ENCODE peak calls at places on chromosomes 5 and 9, in five cellular contexts. T is psoas muscle, B is mesenteric fat pad, X is left lobe of liver, L is fibroblast of the aortic adventitia. O is an unnamed sample.

GRCh38 chr9:129665008-129665771 is at the start of gene PRRX2:
- DNase-seq in T (peak), B (no peak), X (no peak), L (peak), O (no peak)

GRCh38 chr5:154618696-154619095 is 136.5 kb upstream of the LARP1 start:
- DNase-seq in T (no peak), B (no peak), X (no peak), L (no peak), O (no peak)

GRCh38 chr5:150567031-150567680 is 59.2 kb downstream of the NDST1 start:
- DNase-seq in T (no peak), B (no peak), X (no peak), L (peak), O (no peak)

GRCh38 chr9:34644766-34645314 is 1.6 kb upstream of the GALT start:
- DNase-seq in T (no peak), B (no peak), X (peak), L (no peak), O (no peak)

GRCh38 chr9:93123561-93124283 is 10.3 kb downstream of the NINJ1 start:
- DNase-seq in T (no peak), B (peak), X (peak), L (no peak), O (peak)

GRCh38 chr5:77620404-77620803 is 18.1 kb downstream of the OTP start:
- DNase-seq in T (no peak), B (no peak), X (no peak), L (no peak), O (no peak)

GRCh38 chr5:150345716-150346115 is 11.8 kb upstream of the TCOF1 start:
- DNase-seq in T (no peak), B (no peak), X (no peak), L (no peak), O (no peak)

GRCh38 chr9:81574399-81574798 is 114.9 kb downstream of the TLE1 start:
- DNase-seq in T (no peak), B (no peak), X (no peak), L (peak), O (no peak)

GRCh38 chr5:91652678-91653077 is 269.6 kb upstream of the ARRDC3 start:
- DNase-seq in T (no peak), B (no peak), X (no peak), L (no peak), O (no peak)